ENCODE peak calls at places on chromosomes 13 and 19, in ten cellular contexts. D, E, G, F, M, V, S, N, U and A are unnamed samples.
A peak's percentile ranks its signal among the peaks of the same experiment; 100 is the strongest.

GRCh38 chr13:36858285-36858684 is 39.3 kb downstream of the RFXAP start:
- DNase-seq in D (peak; percentile 74), E (peak; percentile 15), G (peak; percentile 10), F (no peak), M (peak; percentile 87), V (peak; percentile 75), S (no peak), N (no peak), U (no peak), A (peak; percentile 58)

GRCh38 chr19:34253711-34254551 is 423 bp upstream of the GARRE1 start:
- DNase-seq in D (no peak), E (no peak), G (no peak), F (peak; percentile 55), M (peak; percentile 96), V (peak; percentile 35), S (peak; percentile 93), N (peak; percentile 91), U (peak; percentile 91), A (no peak)

GRCh38 chr13:49399801-49400472 is 43.9 kb downstream of the CAB39L start:
- DNase-seq in D (no peak), E (no peak), G (no peak), F (no peak), M (no peak), V (no peak), S (no peak), N (no peak), U (no peak), A (no peak)

GRCh38 chr19:34257559-34257924 is 3.2 kb downstream of the GARRE1 start:
- DNase-seq in D (no peak), E (no peak), G (no peak), F (no peak), M (no peak), V (no peak), S (no peak), N (no peak), U (no peak), A (no peak)

GRCh38 chr19:49792829-49793560 is 20.1 kb downstream of the FUZ start:
- DNase-seq in D (no peak), E (no peak), G (no peak), F (no peak), M (no peak), V (no peak), S (no peak), N (no peak), U (no peak), A (no peak)

GRCh38 chr19:28569132-28570114 is 643.5 kb downstream of the UQCRFS1 start:
- DNase-seq in D (no peak), E (no peak), G (no peak), F (no peak), M (peak; percentile 39), V (no peak), S (peak; percentile 49), N (no peak), U (peak; percentile 57), A (no peak)

GRCh38 chr19:39038098-39038497 is 5.7 kb upstream of the FBXO27 start:
- DNase-seq in D (peak; percentile 54), E (no peak), G (no peak), F (no peak), M (peak; percentile 89), V (peak; percentile 50), S (peak; percentile 50), N (peak; percentile 80), U (peak; percentile 83), A (peak; percentile 32)

GRCh38 chr19:57803594-57804325 is 11.0 kb downstream of the ZNF552 start:
- DNase-seq in D (peak; percentile 76), E (peak; percentile 48), G (peak; percentile 59), F (no peak), M (peak; percentile 92), V (peak; percentile 66), S (peak; percentile 44), N (no peak), U (peak; percentile 77), A (peak; percentile 86)

GRCh38 chr13:49319555-49320350 is 72.0 kb downstream of the CDADC1 start:
- DNase-seq in D (peak; percentile 52), E (peak; percentile 54), G (no peak), F (no peak), M (no peak), V (peak; percentile 25), S (no peak), N (no peak), U (no peak), A (peak; percentile 28)

GRCh38 chr13:19781526-19781925 is 1.2 kb downstream of the PSPC1 start:
- DNase-seq in D (no peak), E (no peak), G (no peak), F (no peak), M (no peak), V (peak; percentile 7), S (no peak), N (no peak), U (no peak), A (no peak)

GRCh38 chr19:33192010-33192409 is 2.1 kb upstream of the LRP3 start:
- DNase-seq in D (no peak), E (no peak), G (no peak), F (no peak), M (peak; percentile 76), V (no peak), S (peak; percentile 8), N (no peak), U (no peak), A (no peak)

GRCh38 chr19:55638864-55639359 is 1.9 kb upstream of the ZNF580 start:
- DNase-seq in D (peak; percentile 55), E (no peak), G (no peak), F (no peak), M (peak; percentile 81), V (no peak), S (no peak), N (peak; percentile 77), U (peak; percentile 67), A (peak; percentile 24)
- TF ChIP-seq CTCF in D (peak; percentile 49), E (peak; percentile 48), G (peak; percentile 56), F (no peak), M (peak; percentile 66), V (peak; percentile 54), S (peak; percentile 30), N (peak; percentile 76), U (peak; percentile 67), A (peak; percentile 73)

GRCh38 chr13:103324641-103325040 is 258.4 kb upstream of the SLC10A2 start:
- DNase-seq in D (no peak), E (no peak), G (no peak), F (no peak), M (no peak), V (no peak), S (no peak), N (no peak), U (no peak), A (no peak)

GRCh38 chr13:103325675-103326074 is 259.5 kb upstream of the SLC10A2 start:
- DNase-seq in D (no peak), E (no peak), G (no peak), F (no peak), M (peak; percentile 48), V (no peak), S (no peak), N (no peak), U (no peak), A (no peak)

GRCh38 chr13:103328899-103329298 is 262.7 kb upstream of the SLC10A2 start:
- DNase-seq in D (no peak), E (no peak), G (no peak), F (no peak), M (no peak), V (no peak), S (no peak), N (peak; percentile 21), U (no peak), A (no peak)
- TF ChIP-seq CTCF in D (no peak), E (no peak), G (no peak), F (no peak), M (no peak), V (no peak), S (no peak), N (peak; percentile 38), U (no peak), A (no peak)

GRCh38 chr19:51108066-51108804 is at the start of gene CTU1:
- DNase-seq in D (peak; percentile 99), E (peak; percentile 98), G (peak; percentile 97), F (peak; percentile 89), M (peak; percentile 99), V (peak; percentile 99), S (peak; percentile 97), N (peak; percentile 98), U (peak; percentile 99), A (peak; percentile 99)

GRCh38 chr19:51110666-51110971 is 2.4 kb upstream of the CTU1 start:
- DNase-seq in D (no peak), E (no peak), G (no peak), F (no peak), M (no peak), V (no peak), S (no peak), N (no peak), U (no peak), A (no peak)

GRCh38 chr19:51114087-51114714 is 6.0 kb upstream of the CTU1 start:
- DNase-seq in D (no peak), E (no peak), G (no peak), F (no peak), M (no peak), V (no peak), S (no peak), N (no peak), U (no peak), A (no peak)

GRCh38 chr19:51108805-51109146 is 567 bp upstream of the CTU1 start:
- DNase-seq in D (no peak), E (no peak), G (no peak), F (no peak), M (no peak), V (no peak), S (no peak), N (no peak), U (no peak), A (no peak)

DNA sequence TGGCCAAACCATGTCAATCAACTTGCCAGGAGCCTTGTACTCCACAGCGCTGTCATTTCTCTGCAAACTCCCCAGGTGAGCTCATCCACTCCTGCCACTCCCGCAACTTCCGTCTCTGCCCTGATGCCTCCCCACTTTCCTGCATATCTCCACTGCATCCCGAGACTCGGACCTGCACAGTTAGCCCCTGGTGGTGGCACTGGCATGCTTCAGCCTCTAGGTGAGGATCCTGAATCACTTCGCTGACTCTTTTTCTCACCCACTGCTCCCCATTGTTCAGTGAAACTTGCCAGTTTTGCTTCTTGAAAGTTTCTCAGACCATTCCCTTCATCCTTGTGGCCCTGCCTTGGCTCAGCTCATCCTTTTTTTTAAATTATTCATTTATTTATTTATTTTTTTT is 3.4 kb upstream of the CTU1 start:
- DNase-seq in D (no peak), E (no peak), G (no peak), F (no peak), M (peak; percentile 68), V (no peak), S (no peak), N (peak; percentile 13), U (peak; percentile 53), A (no peak)
- TF ChIP-seq CTCF in D (peak; percentile 39), E (peak; percentile 32), G (peak; percentile 41), F (no peak), M (peak; percentile 52), V (no peak), S (no peak), N (peak; percentile 5), U (peak; percentile 60), A (peak; percentile 57)

DNA sequence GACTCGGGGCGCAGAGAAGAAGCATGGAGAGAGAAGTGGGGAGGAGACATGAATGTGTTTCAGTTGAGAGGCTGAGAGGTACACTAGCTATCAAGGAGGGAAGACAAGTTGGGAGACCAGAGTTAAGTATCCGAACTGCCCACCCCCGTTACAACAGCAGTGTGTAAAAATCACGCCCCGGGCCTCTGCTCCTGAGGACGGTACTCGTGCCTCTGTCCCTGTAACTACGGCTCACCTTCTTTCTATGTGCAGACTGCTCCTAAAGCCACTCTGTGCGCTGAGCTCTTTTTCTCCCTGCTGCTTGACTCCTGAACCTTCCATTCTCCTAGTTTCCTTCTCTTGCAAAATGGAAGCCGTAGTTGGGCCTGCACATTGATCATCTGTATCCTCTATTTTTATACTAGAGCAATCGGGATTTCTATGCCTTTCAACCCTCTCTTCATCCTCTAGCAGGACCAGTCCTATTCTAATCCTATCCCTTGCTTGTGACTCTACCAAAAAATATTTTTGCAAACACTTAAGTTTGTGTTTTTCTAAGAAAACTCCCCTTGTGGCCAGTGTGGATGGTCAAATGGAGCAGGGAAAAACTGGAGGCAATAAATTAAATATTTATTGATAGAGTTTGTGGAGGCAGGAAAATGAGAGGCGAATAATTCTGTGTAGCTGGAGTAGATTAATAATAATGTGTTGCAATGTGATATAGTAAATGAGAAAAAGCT is 569 bp downstream of the POLR1D start:
- DNase-seq in D (peak; percentile 45), E (no peak), G (no peak), F (no peak), M (no peak), V (peak; percentile 27), S (no peak), N (no peak), U (no peak), A (peak; percentile 45)
- TF ChIP-seq CTCF in D (peak; percentile 34), E (peak; percentile 42), G (peak; percentile 45), F (no peak), M (peak; percentile 52), V (peak; percentile 48), S (no peak), N (no peak), U (peak; percentile 38), A (peak; percentile 72)